ENCODE peak calls at places on chromosomes 6 and 20, in six cellular contexts. One of them, this sample, is unnamed.
A peak's percentile ranks its signal among the peaks of the same experiment; 100 is the strongest.

GRCh38 chr6:154555075-154555677 is 44.7 kb upstream of the CNKSR3 start:
- DNase-seq in foreskin fibroblast: peak; percentile 71
- DNase-seq in SK-N-SH: peak; percentile 35
- DNase-seq in A549: peak; percentile 61
- DNase-seq in progenitor cell of endocrine pancreas: no peak
- DNase-seq in RWPE1: peak; percentile 78
- DNase-seq in this sample: no peak

GRCh38 chr6:35522660-35523658 is 10.3 kb upstream of the TULP1 start:
- DNase-seq in foreskin fibroblast: peak; percentile 83
- DNase-seq in SK-N-SH: peak; percentile 92
- DNase-seq in A549: peak; percentile 55
- DNase-seq in progenitor cell of endocrine pancreas: peak; percentile 81
- DNase-seq in RWPE1: peak; percentile 87
- DNase-seq in this sample: peak; percentile 84

GRCh38 chr6:12474167-12475140 is 184.3 kb downstream of the EDN1 start:
- DNase-seq in foreskin fibroblast: no peak
- DNase-seq in SK-N-SH: no peak
- DNase-seq in A549: no peak
- DNase-seq in progenitor cell of endocrine pancreas: no peak
- DNase-seq in RWPE1: no peak
- DNase-seq in this sample: no peak

GRCh38 chr20:910840-911770 is 5.0 kb downstream of the ANGPT4 start:
- DNase-seq in foreskin fibroblast: peak; percentile 10
- DNase-seq in SK-N-SH: no peak
- DNase-seq in A549: no peak
- DNase-seq in progenitor cell of endocrine pancreas: no peak
- DNase-seq in RWPE1: no peak
- DNase-seq in this sample: no peak

GRCh38 chr6:90103056-90103793 is 193.4 kb downstream of the BACH2 start:
- DNase-seq in foreskin fibroblast: peak; percentile 68
- DNase-seq in SK-N-SH: no peak
- DNase-seq in A549: peak; percentile 9
- DNase-seq in progenitor cell of endocrine pancreas: no peak
- DNase-seq in RWPE1: no peak
- DNase-seq in this sample: no peak

GRCh38 chr20:13873814-13874213 is 89.0 kb downstream of the NDUFAF5 start:
- DNase-seq in foreskin fibroblast: no peak
- DNase-seq in SK-N-SH: no peak
- DNase-seq in A549: no peak
- DNase-seq in progenitor cell of endocrine pancreas: no peak
- DNase-seq in RWPE1: no peak
- DNase-seq in this sample: no peak

GRCh38 chr6:16316741-16317251 is 78.4 kb downstream of the GMPR start:
- DNase-seq in foreskin fibroblast: peak; percentile 52
- DNase-seq in SK-N-SH: peak; percentile 72
- DNase-seq in A549: peak; percentile 26
- DNase-seq in progenitor cell of endocrine pancreas: no peak
- DNase-seq in RWPE1: peak; percentile 44
- DNase-seq in this sample: peak; percentile 53

GRCh38 chr20:59219206-59219605 is 55.6 kb downstream of the ZNF831 start:
- DNase-seq in foreskin fibroblast: no peak
- DNase-seq in SK-N-SH: no peak
- DNase-seq in A549: no peak
- DNase-seq in progenitor cell of endocrine pancreas: no peak
- DNase-seq in RWPE1: no peak
- DNase-seq in this sample: no peak

GRCh38 chr20:14197097-14197496 is 140.3 kb downstream of the FLRT3 start:
- DNase-seq in foreskin fibroblast: peak; percentile 52
- DNase-seq in SK-N-SH: no peak
- DNase-seq in A549: no peak
- DNase-seq in progenitor cell of endocrine pancreas: no peak
- DNase-seq in RWPE1: no peak
- DNase-seq in this sample: no peak

GRCh38 chr6:79671605-79672266 is 40.6 kb downstream of the SH3BGRL2 start:
- DNase-seq in foreskin fibroblast: peak; percentile 61
- DNase-seq in SK-N-SH: no peak
- DNase-seq in A549: peak; percentile 7
- DNase-seq in progenitor cell of endocrine pancreas: no peak
- DNase-seq in RWPE1: peak; percentile 32
- DNase-seq in this sample: no peak

GRCh38 chr6:106973841-106974336 is 640 bp downstream of the CD24 start:
- DNase-seq in foreskin fibroblast: peak; percentile 11
- DNase-seq in SK-N-SH: no peak
- DNase-seq in A549: no peak
- DNase-seq in progenitor cell of endocrine pancreas: no peak
- DNase-seq in RWPE1: peak; percentile 41
- DNase-seq in this sample: peak; percentile 53

GRCh38 chr6:110491644-110492317 is 15.4 kb upstream of the SLC22A16 start:
- DNase-seq in foreskin fibroblast: peak; percentile 70
- DNase-seq in SK-N-SH: no peak
- DNase-seq in A549: no peak
- DNase-seq in progenitor cell of endocrine pancreas: no peak
- DNase-seq in RWPE1: peak; percentile 84
- DNase-seq in this sample: peak; percentile 30

GRCh38 chr20:62908971-62909791 is 17.1 kb downstream of the DIDO1 start:
- DNase-seq in foreskin fibroblast: no peak
- DNase-seq in SK-N-SH: no peak
- DNase-seq in A549: no peak
- DNase-seq in progenitor cell of endocrine pancreas: no peak
- DNase-seq in RWPE1: no peak
- DNase-seq in this sample: no peak

GRCh38 chr6:71965404-71965803 is 79.1 kb downstream of the RIMS1 start:
- DNase-seq in foreskin fibroblast: no peak
- DNase-seq in SK-N-SH: no peak
- DNase-seq in A549: no peak
- DNase-seq in progenitor cell of endocrine pancreas: no peak
- DNase-seq in RWPE1: no peak
- DNase-seq in this sample: no peak

GRCh38 chr6:109526905-109527628 is 44.0 kb upstream of the ZBTB24 start:
- DNase-seq in foreskin fibroblast: peak; percentile 81
- DNase-seq in SK-N-SH: peak; percentile 46
- DNase-seq in A549: peak; percentile 63
- DNase-seq in progenitor cell of endocrine pancreas: peak; percentile 22
- DNase-seq in RWPE1: peak; percentile 68
- DNase-seq in this sample: peak; percentile 26

GRCh38 chr6:12012231-12012565 is at the start of gene HIVEP1:
- DNase-seq in foreskin fibroblast: peak; percentile 53
- DNase-seq in SK-N-SH: peak; percentile 67
- DNase-seq in A549: no peak
- DNase-seq in progenitor cell of endocrine pancreas: peak; percentile 42
- DNase-seq in RWPE1: peak; percentile 13
- DNase-seq in this sample: peak; percentile 46

GRCh38 chr20:25571817-25572216 is 13.5 kb downstream of the NINL start:
- DNase-seq in foreskin fibroblast: no peak
- DNase-seq in SK-N-SH: no peak
- DNase-seq in A549: no peak
- DNase-seq in progenitor cell of endocrine pancreas: no peak
- DNase-seq in RWPE1: no peak
- DNase-seq in this sample: no peak

GRCh38 chr20:60372822-60373221 is 414.6 kb downstream of the CDH26 start:
- DNase-seq in foreskin fibroblast: no peak
- DNase-seq in SK-N-SH: no peak
- DNase-seq in A549: no peak
- DNase-seq in progenitor cell of endocrine pancreas: no peak
- DNase-seq in RWPE1: no peak
- DNase-seq in this sample: no peak

GRCh38 chr6:31797607-31798006 is 2.1 kb upstream of the VARS1 start:
- DNase-seq in foreskin fibroblast: no peak
- DNase-seq in SK-N-SH: no peak
- DNase-seq in A549: no peak
- DNase-seq in progenitor cell of endocrine pancreas: no peak
- DNase-seq in RWPE1: no peak
- DNase-seq in this sample: no peak

GRCh38 chr6:35750557-35750956 is 13.7 kb downstream of the ARMC12 start:
- DNase-seq in foreskin fibroblast: no peak
- DNase-seq in SK-N-SH: no peak
- DNase-seq in A549: no peak
- DNase-seq in progenitor cell of endocrine pancreas: no peak
- DNase-seq in RWPE1: no peak
- DNase-seq in this sample: no peak

GRCh38 chr6:90369024-90369519 is 72.4 kb upstream of the BACH2 start:
- DNase-seq in foreskin fibroblast: peak; percentile 99
- DNase-seq in SK-N-SH: no peak
- DNase-seq in A549: peak; percentile 96
- DNase-seq in progenitor cell of endocrine pancreas: no peak
- DNase-seq in RWPE1: peak; percentile 92
- DNase-seq in this sample: peak; percentile 78

GRCh38 chr6:3264356-3264755 is 5.6 kb downstream of the PSMG4 start:
- DNase-seq in foreskin fibroblast: no peak
- DNase-seq in SK-N-SH: no peak
- DNase-seq in A549: no peak
- DNase-seq in progenitor cell of endocrine pancreas: no peak
- DNase-seq in RWPE1: no peak
- DNase-seq in this sample: no peak

GRCh38 chr20:24648919-24649318 is 179.5 kb downstream of the SYNDIG1 start:
- DNase-seq in foreskin fibroblast: no peak
- DNase-seq in SK-N-SH: no peak
- DNase-seq in A549: no peak
- DNase-seq in progenitor cell of endocrine pancreas: no peak
- DNase-seq in RWPE1: no peak
- DNase-seq in this sample: no peak

GRCh38 chr20:10322073-10323012 is 103.7 kb downstream of the SNAP25 start:
- DNase-seq in foreskin fibroblast: peak; percentile 63
- DNase-seq in SK-N-SH: peak; percentile 9
- DNase-seq in A549: no peak
- DNase-seq in progenitor cell of endocrine pancreas: no peak
- DNase-seq in RWPE1: peak; percentile 21
- DNase-seq in this sample: no peak

GRCh38 chr20:52192296-52193007 is 873 bp upstream of the ZFP64 start:
- DNase-seq in foreskin fibroblast: peak; percentile 35
- DNase-seq in SK-N-SH: peak; percentile 77
- DNase-seq in A549: peak; percentile 79
- DNase-seq in progenitor cell of endocrine pancreas: no peak
- DNase-seq in RWPE1: peak; percentile 50
- DNase-seq in this sample: peak; percentile 66
- TF ChIP-seq CTCF in foreskin fibroblast: no peak
- TF ChIP-seq CTCF in SK-N-SH: peak; percentile 33
- TF ChIP-seq CTCF in A549: no peak
- TF ChIP-seq CTCF in progenitor cell of endocrine pancreas: peak; percentile 40
- TF ChIP-seq CTCF in RWPE1: no peak
- TF ChIP-seq CTCF in this sample: peak; percentile 47

GRCh38 chr6:156283091-156283490 is 494.1 kb upstream of the ARID1B start:
- DNase-seq in foreskin fibroblast: no peak
- DNase-seq in SK-N-SH: no peak
- DNase-seq in A549: no peak
- DNase-seq in progenitor cell of endocrine pancreas: no peak
- DNase-seq in RWPE1: no peak
- DNase-seq in this sample: no peak
- TF ChIP-seq CTCF in foreskin fibroblast: no peak
- TF ChIP-seq CTCF in SK-N-SH: no peak
- TF ChIP-seq CTCF in A549: no peak
- TF ChIP-seq CTCF in progenitor cell of endocrine pancreas: no peak
- TF ChIP-seq CTCF in RWPE1: no peak
- TF ChIP-seq CTCF in this sample: no peak

GRCh38 chr6:108115598-108116058 is 41.1 kb upstream of the OSTM1 start:
- DNase-seq in foreskin fibroblast: peak; percentile 51
- DNase-seq in SK-N-SH: peak; percentile 77
- DNase-seq in A549: peak; percentile 76
- DNase-seq in progenitor cell of endocrine pancreas: peak; percentile 30
- DNase-seq in RWPE1: no peak
- DNase-seq in this sample: peak; percentile 65
- TF ChIP-seq CTCF in foreskin fibroblast: peak; percentile 15
- TF ChIP-seq CTCF in SK-N-SH: peak; percentile 65
- TF ChIP-seq CTCF in A549: peak; percentile 54
- TF ChIP-seq CTCF in progenitor cell of endocrine pancreas: peak; percentile 55
- TF ChIP-seq CTCF in RWPE1: peak; percentile 35
- TF ChIP-seq CTCF in this sample: peak; percentile 59

GRCh38 chr6:169489642-169490408 is 212.0 kb downstream of the WDR27 start:
- DNase-seq in foreskin fibroblast: peak; percentile 75
- DNase-seq in SK-N-SH: no peak
- DNase-seq in A549: no peak
- DNase-seq in progenitor cell of endocrine pancreas: no peak
- DNase-seq in RWPE1: no peak
- DNase-seq in this sample: no peak
- TF ChIP-seq CTCF in foreskin fibroblast: peak; percentile 2
- TF ChIP-seq CTCF in SK-N-SH: no peak
- TF ChIP-seq CTCF in A549: no peak
- TF ChIP-seq CTCF in progenitor cell of endocrine pancreas: no peak
- TF ChIP-seq CTCF in RWPE1: no peak
- TF ChIP-seq CTCF in this sample: no peak

GRCh38 chr6:98054453-98054852 is 771.4 kb upstream of the MMS22L start:
- DNase-seq in foreskin fibroblast: no peak
- DNase-seq in SK-N-SH: no peak
- DNase-seq in A549: no peak
- DNase-seq in progenitor cell of endocrine pancreas: no peak
- DNase-seq in RWPE1: no peak
- DNase-seq in this sample: no peak
- TF ChIP-seq CTCF in foreskin fibroblast: no peak
- TF ChIP-seq CTCF in SK-N-SH: peak; percentile 55
- TF ChIP-seq CTCF in A549: no peak
- TF ChIP-seq CTCF in progenitor cell of endocrine pancreas: peak; percentile 46
- TF ChIP-seq CTCF in RWPE1: no peak
- TF ChIP-seq CTCF in this sample: peak; percentile 18

GRCh38 chr6:48881551-48881950 is 581.5 kb downstream of the MMUT start:
- DNase-seq in foreskin fibroblast: peak; percentile 19
- DNase-seq in SK-N-SH: no peak
- DNase-seq in A549: peak; percentile 1
- DNase-seq in progenitor cell of endocrine pancreas: no peak
- DNase-seq in RWPE1: no peak
- DNase-seq in this sample: no peak

GRCh38 chr6:48883116-48883515 is 579.9 kb downstream of the MMUT start:
- DNase-seq in foreskin fibroblast: no peak
- DNase-seq in SK-N-SH: no peak
- DNase-seq in A549: no peak
- DNase-seq in progenitor cell of endocrine pancreas: no peak
- DNase-seq in RWPE1: no peak
- DNase-seq in this sample: no peak
- TF ChIP-seq CTCF in foreskin fibroblast: no peak
- TF ChIP-seq CTCF in SK-N-SH: no peak
- TF ChIP-seq CTCF in A549: no peak
- TF ChIP-seq CTCF in progenitor cell of endocrine pancreas: no peak
- TF ChIP-seq CTCF in RWPE1: no peak
- TF ChIP-seq CTCF in this sample: no peak

GRCh38 chr20:19440660-19441527 is 228.5 kb downstream of the SLC24A3 start:
- DNase-seq in foreskin fibroblast: no peak
- DNase-seq in SK-N-SH: no peak
- DNase-seq in A549: no peak
- DNase-seq in progenitor cell of endocrine pancreas: no peak
- DNase-seq in RWPE1: no peak
- DNase-seq in this sample: no peak
- TF ChIP-seq CTCF in foreskin fibroblast: no peak
- TF ChIP-seq CTCF in SK-N-SH: no peak
- TF ChIP-seq CTCF in A549: no peak
- TF ChIP-seq CTCF in progenitor cell of endocrine pancreas: no peak
- TF ChIP-seq CTCF in RWPE1: no peak
- TF ChIP-seq CTCF in this sample: no peak

This sample was measured in GM13977.